ENCODE peak calls at places on chromosomes 12 and 14, in six cellular contexts. One of them, this sample, is unnamed.

GRCh38 chr12:110966081-110966760 is 45.8 kb upstream of the MYL2 start:
- DNase-seq in effector memory CD4-positive, alpha-beta T cell: no peak
- DNase-seq in K562: no peak
- DNase-seq in lung: no peak
- DNase-seq in cardiac muscle cell: no peak
- DNase-seq in GM12878: no peak
- DNase-seq in this sample: peak; percentile 95

GRCh38 chr14:30906752-30907658 is 32.6 kb downstream of the COCH start:
- DNase-seq in effector memory CD4-positive, alpha-beta T cell: no peak
- DNase-seq in K562: no peak
- DNase-seq in lung: no peak
- DNase-seq in cardiac muscle cell: no peak
- DNase-seq in GM12878: no peak
- DNase-seq in this sample: no peak

GRCh38 chr12:127343941-127344340 is 923.0 kb upstream of the TMEM132C start:
- DNase-seq in effector memory CD4-positive, alpha-beta T cell: no peak
- DNase-seq in K562: no peak
- DNase-seq in lung: no peak
- DNase-seq in cardiac muscle cell: no peak
- DNase-seq in GM12878: no peak
- DNase-seq in this sample: no peak

GRCh38 chr12:111405856-111406473 is at the start of gene SH2B3:
- DNase-seq in effector memory CD4-positive, alpha-beta T cell: no peak
- DNase-seq in K562: peak; percentile 70
- DNase-seq in lung: no peak
- DNase-seq in cardiac muscle cell: no peak
- DNase-seq in GM12878: no peak
- DNase-seq in this sample: peak; percentile 46

GRCh38 chr12:80593766-80594165 is 113.7 kb upstream of the MYF6 start:
- DNase-seq in effector memory CD4-positive, alpha-beta T cell: no peak
- DNase-seq in K562: no peak
- DNase-seq in lung: no peak
- DNase-seq in cardiac muscle cell: no peak
- DNase-seq in GM12878: no peak
- DNase-seq in this sample: no peak

GRCh38 chr12:57214398-57214781 is 2.2 kb upstream of the NXPH4 start:
- DNase-seq in effector memory CD4-positive, alpha-beta T cell: peak; percentile 29
- DNase-seq in K562: peak; percentile 69
- DNase-seq in lung: peak; percentile 61
- DNase-seq in cardiac muscle cell: peak; percentile 76
- DNase-seq in GM12878: no peak
- DNase-seq in this sample: peak; percentile 77

GRCh38 chr12:51368640-51369517 is 22.3 kb downstream of the GALNT6 start:
- DNase-seq in effector memory CD4-positive, alpha-beta T cell: peak; percentile 90
- DNase-seq in K562: peak; percentile 80
- DNase-seq in lung: peak; percentile 45
- DNase-seq in cardiac muscle cell: no peak
- DNase-seq in GM12878: peak; percentile 95
- DNase-seq in this sample: peak; percentile 48

GRCh38 chr14:76101980-76102379 is 49.7 kb upstream of the GPATCH2L start:
- DNase-seq in effector memory CD4-positive, alpha-beta T cell: no peak
- DNase-seq in K562: no peak
- DNase-seq in lung: no peak
- DNase-seq in cardiac muscle cell: no peak
- DNase-seq in GM12878: no peak
- DNase-seq in this sample: no peak

GRCh38 chr12:40152783-40153383 is 47.0 kb upstream of the SLC2A13 start:
- DNase-seq in effector memory CD4-positive, alpha-beta T cell: no peak
- DNase-seq in K562: peak; percentile 8
- DNase-seq in lung: peak; percentile 62
- DNase-seq in cardiac muscle cell: peak; percentile 52
- DNase-seq in GM12878: no peak
- DNase-seq in this sample: peak; percentile 46

GRCh38 chr12:54147186-54147585 is 41.6 kb downstream of the SMUG1 start:
- DNase-seq in effector memory CD4-positive, alpha-beta T cell: no peak
- DNase-seq in K562: no peak
- DNase-seq in lung: no peak
- DNase-seq in cardiac muscle cell: no peak
- DNase-seq in GM12878: no peak
- DNase-seq in this sample: no peak

GRCh38 chr12:100823988-100824387 is 29.4 kb downstream of the ANO4 start:
- DNase-seq in effector memory CD4-positive, alpha-beta T cell: no peak
- DNase-seq in K562: no peak
- DNase-seq in lung: no peak
- DNase-seq in cardiac muscle cell: no peak
- DNase-seq in GM12878: no peak
- DNase-seq in this sample: no peak

GRCh38 chr12:20599757-20600156 is 95.4 kb upstream of the SLCO1C1 start:
- DNase-seq in effector memory CD4-positive, alpha-beta T cell: no peak
- DNase-seq in K562: no peak
- DNase-seq in lung: no peak
- DNase-seq in cardiac muscle cell: no peak
- DNase-seq in GM12878: no peak
- DNase-seq in this sample: no peak

GRCh38 chr12:18158774-18159557 is 69.0 kb upstream of the RERGL start:
- DNase-seq in effector memory CD4-positive, alpha-beta T cell: no peak
- DNase-seq in K562: peak; percentile 30
- DNase-seq in lung: no peak
- DNase-seq in cardiac muscle cell: peak; percentile 58
- DNase-seq in GM12878: no peak
- DNase-seq in this sample: peak; percentile 39

GRCh38 chr12:119006749-119007148 is 25.4 kb downstream of the SRRM4 start:
- DNase-seq in effector memory CD4-positive, alpha-beta T cell: no peak
- DNase-seq in K562: no peak
- DNase-seq in lung: no peak
- DNase-seq in cardiac muscle cell: peak; percentile 50
- DNase-seq in GM12878: no peak
- DNase-seq in this sample: peak; percentile 96

GRCh38 chr12:67364228-67364627 is 95.1 kb downstream of the CAND1 start:
- DNase-seq in effector memory CD4-positive, alpha-beta T cell: no peak
- DNase-seq in K562: no peak
- DNase-seq in lung: no peak
- DNase-seq in cardiac muscle cell: no peak
- DNase-seq in GM12878: no peak
- DNase-seq in this sample: no peak

GRCh38 chr14:69485701-69486100 is 1.2 kb downstream of the PLEKHD1 start:
- DNase-seq in effector memory CD4-positive, alpha-beta T cell: no peak
- DNase-seq in K562: no peak
- DNase-seq in lung: no peak
- DNase-seq in cardiac muscle cell: no peak
- DNase-seq in GM12878: no peak
- DNase-seq in this sample: no peak
- H3K27me3 ChIP-seq in effector memory CD4-positive, alpha-beta T cell: peaks cover 6% of the 10 kb centered on the region
- H3K27me3 ChIP-seq in K562: peaks cover 14% of the 10 kb centered on the region
- H3K27me3 ChIP-seq in lung: no peaks in the 10 kb centered on the region
- H3K27me3 ChIP-seq in cardiac muscle cell: peaks cover 84% of the 10 kb centered on the region
- H3K27me3 ChIP-seq in GM12878: peaks cover 9% of the 10 kb centered on the region
- H3K27me3 ChIP-seq in this sample: no peaks in the 10 kb centered on the region

GRCh38 chr12:109651596-109651995 is 62.0 kb upstream of the FAM222A start:
- DNase-seq in effector memory CD4-positive, alpha-beta T cell: no peak
- DNase-seq in K562: no peak
- DNase-seq in lung: no peak
- DNase-seq in cardiac muscle cell: no peak
- DNase-seq in GM12878: no peak
- DNase-seq in this sample: no peak

GRCh38 chr12:109645708-109646107 is 67.9 kb upstream of the FAM222A start:
- DNase-seq in effector memory CD4-positive, alpha-beta T cell: no peak
- DNase-seq in K562: no peak
- DNase-seq in lung: no peak
- DNase-seq in cardiac muscle cell: no peak
- DNase-seq in GM12878: no peak
- DNase-seq in this sample: no peak

GRCh38 chr12:109650808-109651207 is 62.8 kb upstream of the FAM222A start:
- DNase-seq in effector memory CD4-positive, alpha-beta T cell: no peak
- DNase-seq in K562: no peak
- DNase-seq in lung: no peak
- DNase-seq in cardiac muscle cell: no peak
- DNase-seq in GM12878: no peak
- DNase-seq in this sample: no peak

GRCh38 chr12:109645194-109645593 is 68.4 kb upstream of the FAM222A start:
- DNase-seq in effector memory CD4-positive, alpha-beta T cell: no peak
- DNase-seq in K562: no peak
- DNase-seq in lung: no peak
- DNase-seq in cardiac muscle cell: no peak
- DNase-seq in GM12878: no peak
- DNase-seq in this sample: no peak

GRCh38 chr12:109648446-109648980 is 65.1 kb upstream of the FAM222A start:
- DNase-seq in effector memory CD4-positive, alpha-beta T cell: no peak
- DNase-seq in K562: no peak
- DNase-seq in lung: no peak
- DNase-seq in cardiac muscle cell: no peak
- DNase-seq in GM12878: no peak
- DNase-seq in this sample: no peak
- H3K27me3 ChIP-seq in effector memory CD4-positive, alpha-beta T cell: peaks cover 5% of the 10 kb centered on the region
- H3K27me3 ChIP-seq in K562: peaks cover 76% of the 10 kb centered on the region
- H3K27me3 ChIP-seq in lung: no peaks in the 10 kb centered on the region
- H3K27me3 ChIP-seq in cardiac muscle cell: no peaks in the 10 kb centered on the region
- H3K27me3 ChIP-seq in GM12878: no peaks in the 10 kb centered on the region
- H3K27me3 ChIP-seq in this sample: no peaks in the 10 kb centered on the region

GRCh38 chr12:30200864-30201263 is 417.1 kb upstream of the TMTC1 start:
- DNase-seq in effector memory CD4-positive, alpha-beta T cell: no peak
- DNase-seq in K562: no peak
- DNase-seq in lung: no peak
- DNase-seq in cardiac muscle cell: peak; percentile 51
- DNase-seq in GM12878: no peak
- DNase-seq in this sample: no peak
- H3K27me3 ChIP-seq in effector memory CD4-positive, alpha-beta T cell: no peaks in the 10 kb centered on the region
- H3K27me3 ChIP-seq in K562: peaks cover 12% of the 10 kb centered on the region
- H3K27me3 ChIP-seq in lung: no peaks in the 10 kb centered on the region
- H3K27me3 ChIP-seq in cardiac muscle cell: peaks cover 43% of the 10 kb centered on the region
- H3K27me3 ChIP-seq in GM12878: no peaks in the 10 kb centered on the region
- H3K27me3 ChIP-seq in this sample: no peaks in the 10 kb centered on the region

DNA sequence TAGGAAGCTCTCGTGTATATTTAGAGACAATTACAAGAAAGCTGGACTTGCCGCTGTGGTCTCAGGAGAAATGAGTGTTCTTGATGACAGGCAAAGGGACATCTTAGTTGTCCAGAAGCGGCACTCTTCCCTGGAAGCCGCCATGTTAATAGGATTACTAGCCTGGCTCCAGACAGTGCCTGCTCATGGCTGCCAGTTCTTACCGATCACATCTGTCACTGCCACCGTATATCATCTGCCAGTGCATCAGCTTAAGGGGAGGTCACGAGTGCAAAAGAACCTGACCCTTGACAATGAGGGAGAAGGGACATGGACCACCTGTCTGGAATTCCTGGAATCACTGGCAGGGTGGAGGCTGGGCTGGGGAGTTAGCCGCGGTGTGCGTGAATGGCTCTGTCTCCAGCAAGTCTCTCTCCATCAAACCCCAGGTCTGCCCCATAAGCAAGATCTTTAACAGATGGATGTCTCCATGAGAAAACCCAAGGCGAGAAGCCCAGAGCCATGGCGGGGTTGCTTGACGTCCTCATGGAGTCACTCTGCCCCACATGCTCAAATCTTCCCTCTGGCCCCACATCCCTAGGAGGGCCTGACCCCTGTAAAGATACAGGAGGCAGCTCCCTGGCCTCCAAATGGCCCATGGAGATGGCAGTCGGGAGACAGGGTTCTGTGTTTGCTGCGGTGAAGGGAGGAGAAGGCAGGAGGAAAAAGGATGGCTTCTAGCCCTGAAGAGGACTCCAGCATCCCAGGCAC is 49.1 kb downstream of the C14orf132 start:
- DNase-seq in effector memory CD4-positive, alpha-beta T cell: no peak
- DNase-seq in K562: no peak
- DNase-seq in lung: no peak
- DNase-seq in cardiac muscle cell: no peak
- DNase-seq in GM12878: no peak
- DNase-seq in this sample: peak; percentile 83
- H3K27me3 ChIP-seq in effector memory CD4-positive, alpha-beta T cell: peaks cover 3% of the 10 kb centered on the region
- H3K27me3 ChIP-seq in K562: peaks cover 43% of the 10 kb centered on the region
- H3K27me3 ChIP-seq in lung: no peaks in the 10 kb centered on the region
- H3K27me3 ChIP-seq in cardiac muscle cell: no peaks in the 10 kb centered on the region
- H3K27me3 ChIP-seq in GM12878: peaks cover 2% of the 10 kb centered on the region
- H3K27me3 ChIP-seq in this sample: no peaks in the 10 kb centered on the region

DNA sequence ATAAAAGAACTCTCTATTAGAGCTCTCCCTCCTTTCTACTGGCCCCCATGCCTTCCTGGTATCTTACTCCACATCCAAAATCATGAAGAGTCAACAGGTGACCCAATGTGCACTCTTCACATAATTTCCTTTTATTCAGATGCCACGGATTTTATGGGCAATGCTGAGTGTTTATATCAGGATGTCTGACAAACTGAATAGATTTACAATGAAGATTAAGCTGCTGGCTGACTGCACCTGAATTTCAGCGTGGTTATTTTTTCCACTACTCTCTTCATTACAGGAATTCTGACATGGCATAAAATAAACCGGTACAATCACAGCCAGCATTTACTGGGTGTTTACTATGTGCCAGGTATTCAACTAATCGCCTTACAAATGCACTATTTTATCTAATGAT is 29.4 kb upstream of the CERS5 start:
- DNase-seq in effector memory CD4-positive, alpha-beta T cell: no peak
- DNase-seq in K562: no peak
- DNase-seq in lung: no peak
- DNase-seq in cardiac muscle cell: no peak
- DNase-seq in GM12878: no peak
- DNase-seq in this sample: no peak
- H3K27me3 ChIP-seq in effector memory CD4-positive, alpha-beta T cell: no peaks in the 10 kb centered on the region
- H3K27me3 ChIP-seq in K562: no peaks in the 10 kb centered on the region
- H3K27me3 ChIP-seq in lung: no peaks in the 10 kb centered on the region
- H3K27me3 ChIP-seq in cardiac muscle cell: no peaks in the 10 kb centered on the region
- H3K27me3 ChIP-seq in GM12878: no peaks in the 10 kb centered on the region
- H3K27me3 ChIP-seq in this sample: no peaks in the 10 kb centered on the region